ENCODE peak calls at places on chromosomes 16 and 17, in four cellular contexts. One of them, this sample, is unnamed.
A peak's percentile ranks its signal among the peaks of the same experiment; 100 is the strongest.

GRCh38 chr17:1592751-1593629 is 30.4 kb upstream of the PITPNA start:
- DNase-seq in H9: no peak
- DNase-seq in astrocyte: no peak
- DNase-seq in IMR-90: no peak
- DNase-seq in this sample: no peak

GRCh38 chr16:11671271-11671670 is 3.0 kb downstream of the SNN start:
- DNase-seq in IMR-90: no peak
- DNase-seq in astrocyte: no peak
- DNase-seq in H9: no peak
- DNase-seq in this sample: no peak

GRCh38 chr17:82907797-82908261 is 68.0 kb upstream of the ZNF750 start:
- DNase-seq in H9: no peak
- DNase-seq in astrocyte: no peak
- DNase-seq in IMR-90: no peak
- DNase-seq in this sample: no peak

GRCh38 chr16:28309811-28310311 is 17.5 kb downstream of the SBK1 start:
- DNase-seq in IMR-90: no peak
- DNase-seq in astrocyte: no peak
- DNase-seq in H9: no peak
- DNase-seq in this sample: no peak

GRCh38 chr17:55320594-55321506 is 56.1 kb downstream of the HLF start:
- DNase-seq in H9: no peak
- DNase-seq in astrocyte: no peak
- DNase-seq in IMR-90: no peak
- DNase-seq in this sample: no peak

GRCh38 chr17:49742256-49742655 is 21.7 kb downstream of the FAM117A start:
- DNase-seq in IMR-90: peak; percentile 34
- DNase-seq in astrocyte: peak; percentile 25
- DNase-seq in H9: no peak
- DNase-seq in this sample: no peak

GRCh38 chr17:82836823-82837357 is 2.9 kb downstream of the ZNF750 start:
- DNase-seq in H9: no peak
- DNase-seq in IMR-90: no peak
- DNase-seq in astrocyte: no peak
- DNase-seq in this sample: peak; percentile 37

GRCh38 chr17:9529033-9529748 is 46.4 kb downstream of the STX8 start:
- DNase-seq in H9: no peak
- DNase-seq in IMR-90: peak; percentile 56
- DNase-seq in astrocyte: peak; percentile 41
- DNase-seq in this sample: peak; percentile 33

GRCh38 chr17:79842656-79843474 is 3.6 kb upstream of the CBX4 start:
- DNase-seq in IMR-90: no peak
- DNase-seq in H9: no peak
- DNase-seq in astrocyte: no peak
- DNase-seq in this sample: peak; percentile 63

GRCh38 chr16:89170346-89171215 is 967 bp upstream of the CDH15 start:
- DNase-seq in IMR-90: no peak
- DNase-seq in H9: peak; percentile 91
- DNase-seq in astrocyte: no peak
- DNase-seq in this sample: no peak

GRCh38 chr17:17684901-17685774 is 3.9 kb downstream of the RAI1 start:
- DNase-seq in astrocyte: no peak
- DNase-seq in IMR-90: peak; percentile 66
- DNase-seq in H9: peak; percentile 64
- DNase-seq in this sample: no peak

GRCh38 chr17:45129940-45130639 is 2.2 kb downstream of the PLCD3 start:
- DNase-seq in astrocyte: no peak
- DNase-seq in IMR-90: peak; percentile 12
- DNase-seq in H9: no peak
- DNase-seq in this sample: no peak

GRCh38 chr16:70681382-70682238 is 4.2 kb downstream of the MTSS2 start:
- DNase-seq in IMR-90: no peak
- DNase-seq in H9: no peak
- DNase-seq in astrocyte: no peak
- DNase-seq in this sample: no peak

GRCh38 chr16:70678898-70679652 is 6.8 kb downstream of the MTSS2 start:
- DNase-seq in astrocyte: no peak
- DNase-seq in H9: no peak
- DNase-seq in IMR-90: no peak
- DNase-seq in this sample: no peak

GRCh38 chr16:70679653-70680494 is 6.0 kb downstream of the MTSS2 start:
- DNase-seq in IMR-90: no peak
- DNase-seq in astrocyte: no peak
- DNase-seq in H9: peak; percentile 79
- DNase-seq in this sample: peak; percentile 80

GRCh38 chr16:70682239-70683145 is 3.4 kb downstream of the MTSS2 start:
- DNase-seq in H9: no peak
- DNase-seq in IMR-90: no peak
- DNase-seq in astrocyte: no peak
- DNase-seq in this sample: no peak

DNA sequence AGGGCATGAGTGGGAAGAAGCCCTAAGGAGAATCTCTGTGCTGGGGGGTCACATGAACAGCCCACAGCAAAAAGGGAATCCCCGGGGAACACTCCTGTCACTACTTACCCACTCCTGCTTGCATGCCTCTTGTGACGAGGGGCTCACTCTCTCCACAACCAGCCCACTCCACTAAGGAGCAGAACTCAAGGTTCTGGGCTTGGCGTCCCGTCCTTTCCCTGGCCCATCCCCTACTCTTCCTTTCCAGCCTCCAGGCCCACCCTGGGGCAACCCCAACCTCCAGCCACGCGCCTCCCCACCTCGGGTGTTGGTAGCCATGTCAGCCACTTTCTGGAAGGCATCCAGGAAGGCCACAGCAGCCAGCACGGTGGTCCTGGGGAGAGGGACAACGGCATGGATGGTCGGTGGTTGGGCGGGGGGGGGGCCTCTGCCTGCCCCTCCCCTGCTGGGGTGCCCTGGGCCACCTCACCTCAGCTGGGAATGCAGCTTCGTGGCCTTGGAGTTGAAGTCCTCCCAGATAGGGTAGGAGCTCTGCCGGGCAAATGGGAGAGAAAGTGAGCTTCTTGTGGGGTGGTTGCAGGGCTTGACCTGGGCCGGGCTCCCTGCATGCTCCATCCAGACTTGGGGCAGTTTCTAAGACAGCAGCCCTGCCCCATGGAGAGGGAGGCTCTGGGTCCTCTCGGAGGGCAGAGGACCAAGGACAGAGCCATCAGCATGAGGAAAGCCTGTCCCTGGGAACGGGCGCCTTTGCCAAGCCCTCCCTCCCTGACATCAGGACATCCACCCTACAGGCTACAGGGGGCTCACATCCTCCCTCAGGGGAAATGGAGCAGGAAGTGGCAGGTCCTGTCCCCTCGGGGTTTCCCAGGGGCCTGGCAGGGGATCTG is 5.1 kb downstream of the MTSS2 start:
- DNase-seq in H9: no peak
- DNase-seq in IMR-90: no peak
- DNase-seq in astrocyte: no peak
- DNase-seq in this sample: no peak
- H3K9ac ChIP-seq in H9: no peak overlapping the region
- H3K9ac ChIP-seq in IMR-90: no peak overlapping the region
- H3K9ac ChIP-seq in astrocyte: no peak overlapping the region
- H3K9ac ChIP-seq in this sample: no peak overlapping the region

GRCh38 chr17:28324272-28324745 is 5.3 kb downstream of the TMEM97 start:
- DNase-seq in astrocyte: no peak
- DNase-seq in IMR-90: no peak
- DNase-seq in H9: peak; percentile 5
- DNase-seq in this sample: no peak
- H3K4me2 ChIP-seq in astrocyte: no peak overlapping the region
- H3K4me2 ChIP-seq in IMR-90: no peak overlapping the region
- H3K4me2 ChIP-seq in H9: no peak overlapping the region
- H3K4me2 ChIP-seq in this sample: no peak overlapping the region

GRCh38 chr16:67660564-67661028 is at the start of gene PARD6A:
- DNase-seq in astrocyte: peak; percentile 90
- DNase-seq in H9: peak; percentile 97
- DNase-seq in IMR-90: peak; percentile 96
- DNase-seq in this sample: peak; percentile 100

GRCh38 chr16:67661864-67662652 is 1.3 kb downstream of the PARD6A start:
- DNase-seq in astrocyte: no peak
- DNase-seq in IMR-90: no peak
- DNase-seq in H9: no peak
- DNase-seq in this sample: no peak

GRCh38 chr16:67662653-67663010 is 1.9 kb downstream of the PARD6A start:
- DNase-seq in H9: no peak
- DNase-seq in astrocyte: no peak
- DNase-seq in IMR-90: no peak
- DNase-seq in this sample: no peak

GRCh38 chr16:67659675-67660563 is at the start of gene ACD:
- DNase-seq in IMR-90: peak; percentile 84
- DNase-seq in astrocyte: peak; percentile 57
- DNase-seq in H9: peak; percentile 89
- DNase-seq in this sample: peak; percentile 95

GRCh38 chr16:67661101-67661661 is 421 bp downstream of the PARD6A start:
- DNase-seq in astrocyte: peak; percentile 43
- DNase-seq in H9: peak; percentile 79
- DNase-seq in IMR-90: peak; percentile 52
- DNase-seq in this sample: peak; percentile 90
- H3K9ac ChIP-seq in astrocyte: no peak overlapping the region
- H3K9ac ChIP-seq in H9: no peak overlapping the region
- H3K9ac ChIP-seq in IMR-90: no peak overlapping the region
- H3K9ac ChIP-seq in this sample: no peak overlapping the region

GRCh38 chr17:76263896-76264295 is 1.3 kb upstream of the UBALD2 start:
- DNase-seq in H9: no peak
- DNase-seq in astrocyte: no peak
- DNase-seq in IMR-90: no peak
- DNase-seq in this sample: no peak
- H3K4me2 ChIP-seq in H9: no peak overlapping the region
- H3K4me2 ChIP-seq in astrocyte: peak overlapping the region; percentile 79
- H3K4me2 ChIP-seq in IMR-90: no peak overlapping the region
- H3K4me2 ChIP-seq in this sample: no peak overlapping the region

GRCh38 chr17:8470447-8471047 is 34.9 kb downstream of the NDEL1 start:
- DNase-seq in IMR-90: no peak
- DNase-seq in H9: peak; percentile 33
- DNase-seq in astrocyte: peak; percentile 41
- DNase-seq in this sample: no peak

GRCh38 chr17:8475227-8475626 is 39.5 kb downstream of the NDEL1 start:
- DNase-seq in H9: no peak
- DNase-seq in IMR-90: no peak
- DNase-seq in astrocyte: no peak
- DNase-seq in this sample: no peak

GRCh38 chr17:8473451-8474192 is 37.9 kb downstream of the NDEL1 start:
- DNase-seq in H9: no peak
- DNase-seq in IMR-90: no peak
- DNase-seq in astrocyte: no peak
- DNase-seq in this sample: no peak

GRCh38 chr17:8474826-8475225 is 39.1 kb downstream of the NDEL1 start:
- DNase-seq in IMR-90: no peak
- DNase-seq in H9: peak; percentile 30
- DNase-seq in astrocyte: no peak
- DNase-seq in this sample: no peak

GRCh38 chr17:8472663-8473062 is 37.0 kb downstream of the NDEL1 start:
- DNase-seq in astrocyte: no peak
- DNase-seq in H9: no peak
- DNase-seq in IMR-90: no peak
- DNase-seq in this sample: no peak
- H3K9ac ChIP-seq in astrocyte: no peak overlapping the region
- H3K9ac ChIP-seq in H9: no peak overlapping the region
- H3K9ac ChIP-seq in IMR-90: no peak overlapping the region
- H3K9ac ChIP-seq in this sample: no peak overlapping the region

GRCh38 chr16:2924901-2925820 is 13.4 kb downstream of the FLYWCH1 start:
- DNase-seq in IMR-90: peak; percentile 33
- DNase-seq in H9: peak; percentile 86
- DNase-seq in astrocyte: no peak
- DNase-seq in this sample: peak; percentile 85

GRCh38 chr16:2915196-2915929 is 3.6 kb downstream of the FLYWCH1 start:
- DNase-seq in H9: no peak
- DNase-seq in IMR-90: no peak
- DNase-seq in astrocyte: no peak
- DNase-seq in this sample: no peak

GRCh38 chr16:2914233-2914632 is 2.5 kb downstream of the FLYWCH1 start:
- DNase-seq in H9: no peak
- DNase-seq in astrocyte: no peak
- DNase-seq in IMR-90: no peak
- DNase-seq in this sample: no peak

GRCh38 chr16:2919511-2920255 is 8.0 kb downstream of the FLYWCH1 start:
- DNase-seq in IMR-90: peak; percentile 74
- DNase-seq in H9: peak; percentile 59
- DNase-seq in astrocyte: peak; percentile 34
- DNase-seq in this sample: peak; percentile 76
- H3K4me2 ChIP-seq in IMR-90: no peak overlapping the region
- H3K4me2 ChIP-seq in H9: no peak overlapping the region
- H3K4me2 ChIP-seq in astrocyte: no peak overlapping the region
- H3K4me2 ChIP-seq in this sample: no peak overlapping the region

GRCh38 chr16:724188-725040 is 1.8 kb downstream of the CCDC78 start:
- DNase-seq in H9: no peak
- DNase-seq in IMR-90: no peak
- DNase-seq in astrocyte: no peak
- DNase-seq in this sample: no peak

GRCh38 chr16:723695-724094 is 2.5 kb downstream of the CCDC78 start:
- DNase-seq in IMR-90: no peak
- DNase-seq in astrocyte: no peak
- DNase-seq in H9: no peak
- DNase-seq in this sample: no peak

GRCh38 chr16:721765-722481 is 977 bp downstream of the ANTKMT start:
- DNase-seq in astrocyte: no peak
- DNase-seq in H9: no peak
- DNase-seq in IMR-90: no peak
- DNase-seq in this sample: no peak

GRCh38 chr16:720990-721764 is at the start of gene ANTKMT:
- DNase-seq in IMR-90: peak; percentile 64
- DNase-seq in astrocyte: peak; percentile 55
- DNase-seq in H9: peak; percentile 94
- DNase-seq in this sample: peak; percentile 98

DNA sequence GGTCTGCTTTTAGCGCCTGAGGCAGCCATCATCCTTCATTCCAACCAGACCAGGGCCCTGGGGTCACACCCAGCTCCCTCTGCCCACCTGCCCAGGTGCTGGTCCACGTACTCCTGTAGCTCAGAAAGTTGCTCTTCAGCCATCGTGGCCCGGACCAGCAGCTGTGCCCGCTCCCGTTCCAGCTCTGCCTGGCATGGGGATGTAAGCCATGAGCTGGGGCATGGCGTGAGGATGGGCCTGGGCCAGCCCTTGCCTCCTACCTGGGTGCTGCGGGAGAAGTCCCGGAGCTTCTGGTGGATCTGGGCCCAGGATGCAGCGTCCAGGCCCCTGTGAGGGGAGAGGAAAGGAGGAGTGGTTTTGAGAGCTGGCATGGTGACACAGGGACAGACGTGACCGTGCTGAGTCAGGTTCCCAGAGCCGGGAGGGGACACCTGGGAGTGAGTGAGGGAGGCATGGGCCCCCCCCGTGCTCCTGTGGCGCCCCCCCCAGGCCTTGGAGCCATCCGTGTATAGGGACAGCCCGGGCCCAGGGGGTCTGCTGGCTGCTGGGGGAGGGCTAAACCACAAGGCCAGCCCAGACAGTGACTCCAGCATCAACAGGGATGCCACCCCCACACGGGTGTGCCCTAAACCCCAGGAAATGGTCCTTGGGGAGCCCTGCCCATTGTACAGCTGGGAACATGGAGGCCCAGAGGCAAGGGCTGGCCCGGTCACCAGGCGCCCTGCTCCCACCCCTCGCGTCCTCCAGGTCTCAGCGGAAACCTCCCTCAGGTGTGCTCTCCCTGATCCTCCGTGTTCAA is 2.1 kb downstream of the ANTKMT start:
- DNase-seq in IMR-90: no peak
- DNase-seq in astrocyte: no peak
- DNase-seq in H9: no peak
- DNase-seq in this sample: no peak
- H3K9ac ChIP-seq in IMR-90: no peak overlapping the region
- H3K9ac ChIP-seq in astrocyte: no peak overlapping the region
- H3K9ac ChIP-seq in H9: no peak overlapping the region
- H3K9ac ChIP-seq in this sample: no peak overlapping the region

This sample was measured in neural progenitor cell.